ENCODE peak calls at places on chromosomes 3 and 15, in nine cellular contexts. Z, G, H, R, Q, S, V, K and E are unnamed samples.

GRCh38 chr3:139541156-139541897 is 1.8 kb upstream of the RBP1 start:
- DNase-seq in Z (no peak), G (no peak), H (no peak), R (no peak), Q (no peak), S (no peak), V (no peak), K (no peak), E (no peak)

GRCh38 chr3:170642882-170643601 is 57.2 kb upstream of the SLC7A14 start:
- DNase-seq in Z (no peak), G (no peak), H (no peak), R (no peak), Q (no peak), S (no peak), V (no peak), K (no peak), E (no peak)

GRCh38 chr3:30775070-30775469 is 119.4 kb downstream of the GADL1 start:
- DNase-seq in Z (no peak), G (no peak), H (no peak), R (no peak), Q (no peak), S (no peak), V (no peak), K (no peak), E (no peak)

GRCh38 chr3:127589600-127590281 is 792 bp downstream of the TPRA1 start:
- DNase-seq in Z (no peak), G (no peak), H (no peak), R (peak; percentile 34), Q (peak; percentile 65), S (no peak), V (peak; percentile 28), K (no peak), E (no peak)

GRCh38 chr3:46866720-46867549 is 3.7 kb upstream of the MYL3 start:
- DNase-seq in Z (peak; percentile 70), G (peak; percentile 22), H (no peak), R (peak; percentile 84), Q (peak; percentile 88), S (peak; percentile 86), V (peak; percentile 84), K (peak; percentile 88), E (no peak)

GRCh38 chr15:71932689-71933088 is 122.3 kb downstream of the NR2E3 start:
- DNase-seq in Z (no peak), G (no peak), H (no peak), R (no peak), Q (no peak), S (no peak), V (no peak), K (no peak), E (no peak)

GRCh38 chr15:66067687-66068086 is 185.9 kb downstream of the MEGF11 start:
- DNase-seq in Z (peak; percentile 84), G (no peak), H (peak; percentile 13), R (no peak), Q (no peak), S (no peak), V (no peak), K (no peak), E (no peak)

GRCh38 chr3:170563712-170564423 is 22.0 kb downstream of the SLC7A14 start:
- DNase-seq in Z (no peak), G (no peak), H (no peak), R (no peak), Q (no peak), S (no peak), V (no peak), K (no peak), E (peak; percentile 11)

GRCh38 chr3:88408935-88409334 is 259.2 kb downstream of the C3orf38 start:
- DNase-seq in Z (no peak), G (no peak), H (no peak), R (no peak), Q (no peak), S (no peak), V (no peak), K (no peak), E (no peak)

GRCh38 chr3:115741650-115742049 is 118.3 kb downstream of the GAP43 start:
- DNase-seq in Z (no peak), G (no peak), H (no peak), R (no peak), Q (no peak), S (no peak), V (no peak), K (no peak), E (no peak)

GRCh38 chr3:72997421-72997961 is 880 bp downstream of the PPP4R2 start:
- DNase-seq in Z (no peak), G (peak; percentile 58), H (no peak), R (peak; percentile 40), Q (no peak), S (no peak), V (peak; percentile 64), K (no peak), E (no peak)

GRCh38 chr3:111874177-111874820 is 15.2 kb downstream of the PHLDB2 start:
- DNase-seq in Z (no peak), G (peak; percentile 76), H (no peak), R (no peak), Q (no peak), S (no peak), V (no peak), K (no peak), E (no peak)

GRCh38 chr15:45187894-45188830 is at the start of gene SHF:
- DNase-seq in Z (peak; percentile 80), G (no peak), H (no peak), R (peak; percentile 68), Q (no peak), S (no peak), V (peak; percentile 92), K (peak; percentile 76), E (peak; percentile 21)

GRCh38 chr15:34616613-34617012 is 33.2 kb upstream of the GOLGA8B start:
- DNase-seq in Z (no peak), G (peak; percentile 58), H (no peak), R (no peak), Q (no peak), S (no peak), V (peak; percentile 69), K (no peak), E (no peak)

GRCh38 chr3:149975919-149976318 is 5.2 kb upstream of the PFN2 start:
- DNase-seq in Z (peak; percentile 41), G (no peak), H (no peak), R (no peak), Q (no peak), S (no peak), V (no peak), K (no peak), E (no peak)
- TF ChIP-seq CTCF in Z (peak; percentile 67), G (peak; percentile 5), H (peak; percentile 6), R (no peak), Q (no peak), S (no peak), V (no peak), K (no peak), E (no peak)

GRCh38 chr15:52464478-52464877 is 64.2 kb downstream of the MYO5A start:
- DNase-seq in Z (no peak), G (no peak), H (no peak), R (no peak), Q (no peak), S (no peak), V (no peak), K (no peak), E (no peak)
- H3K27ac ChIP-seq in Z (no peak overlapping the region), G (no peak overlapping the region), H (no peak overlapping the region), R (peak overlapping the region; percentile 15), Q (no peak overlapping the region), S (no peak overlapping the region), V (no peak overlapping the region), K (no peak overlapping the region), E (no peak overlapping the region)

DNA sequence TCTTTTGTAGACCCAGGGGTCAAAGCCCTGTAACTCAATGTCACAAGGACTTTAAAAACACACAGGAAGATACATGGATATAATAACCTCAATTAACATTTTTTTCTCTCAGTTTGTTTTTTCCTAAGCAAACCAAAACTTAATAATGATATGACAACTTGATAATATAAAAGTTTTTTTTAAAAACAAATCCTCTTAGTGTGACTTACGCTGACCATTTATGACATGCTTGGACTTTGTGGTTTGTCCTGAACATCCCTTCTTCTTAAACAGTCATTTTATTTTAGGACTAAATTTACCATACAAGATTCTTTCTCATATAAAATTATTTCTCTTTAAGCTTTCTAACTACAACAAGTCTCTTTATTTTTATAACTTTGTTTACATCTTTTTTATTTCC is 25.4 kb upstream of the FAM3D start:
- DNase-seq in Z (no peak), G (peak; percentile 12), H (no peak), R (no peak), Q (no peak), S (no peak), V (peak; percentile 45), K (no peak), E (no peak)
- H3K9me3 ChIP-seq in Z (peaks cover 39% of the 10 kb centered on the region), G (peaks cover 16% of the 10 kb centered on the region), H (peaks cover 4% of the 10 kb centered on the region), R (no peaks in the 10 kb centered on the region), Q (peaks cover 10% of the 10 kb centered on the region), S (peaks cover 8% of the 10 kb centered on the region), V (peaks cover 6% of the 10 kb centered on the region), K (no peaks in the 10 kb centered on the region), E (peaks cover 7% of the 10 kb centered on the region)

DNA sequence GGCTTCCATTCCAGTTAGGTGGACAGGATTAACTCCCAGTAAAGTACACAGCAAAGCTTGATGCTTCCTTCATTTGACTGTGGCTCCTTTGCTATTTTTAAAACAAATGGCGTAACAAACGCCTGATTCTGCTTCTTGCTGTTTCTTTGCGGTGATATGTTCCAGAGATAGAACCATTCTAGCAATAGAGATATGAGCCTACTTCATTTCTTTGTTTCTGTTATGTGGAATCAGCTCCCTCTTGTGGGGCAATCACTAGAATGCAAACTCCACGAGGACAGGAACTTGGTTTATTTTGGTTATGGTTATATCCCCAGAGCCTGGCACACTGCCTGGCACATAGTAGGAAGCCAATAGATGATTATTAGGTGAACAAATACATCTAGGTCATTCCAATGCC is 122.6 kb upstream of the SLC6A11 start:
- DNase-seq in Z (no peak), G (no peak), H (no peak), R (no peak), Q (no peak), S (no peak), V (no peak), K (no peak), E (no peak)
- TF ChIP-seq CTCF in Z (peak; percentile 53), G (peak; percentile 41), H (peak; percentile 8), R (no peak), Q (no peak), S (no peak), V (peak; percentile 25), K (peak; percentile 25), E (no peak)

GRCh38 chr3:157238527-157238926 is 78.6 kb upstream of the CCNL1 start:
- DNase-seq in Z (no peak), G (no peak), H (no peak), R (no peak), Q (no peak), S (no peak), V (no peak), K (no peak), E (no peak)
- H3K27ac ChIP-seq in Z (no peak overlapping the region), G (no peak overlapping the region), H (no peak overlapping the region), R (no peak overlapping the region), Q (no peak overlapping the region), S (no peak overlapping the region), V (no peak overlapping the region), K (no peak overlapping the region), E (no peak overlapping the region)